ENCODE peak calls at places on chromosome 2, in nine cellular contexts. Y is upper lobe of right lung; I is central memory CD8-positive, alpha-beta T cell; X is aorta; T is Right ventricle myocardium superior; W is K562; H is activated naive CD8-positive, alpha-beta T cell treated with anti-CD3 and anti-CD28 coated beads, Interleukin-2, amount 10 ng/mL, durations not matched to agents 7 days and 5 days; P is body of pancreas; L is activated CD4-positive, alpha-beta T cell treated with anti-CD3 and anti-CD28 coated beads for 36 hours. O is an unnamed sample.

GRCh38 chr2:124967325-124967724 is 942.2 kb downstream of the CNTNAP5 start:
- ATAC-seq in Y (no peak), I (no peak), X (no peak), T (no peak), W (no peak), H (no peak), P (no peak), L (no peak), O (no peak)

GRCh38 chr2:143728498-143728897 is 599.3 kb downstream of the ARHGAP15 start:
- ATAC-seq in Y (no peak), I (peak; percentile 66), X (no peak), T (no peak), W (no peak), H (no peak), P (no peak), L (no peak), O (no peak)

GRCh38 chr2:128573531-128573930 is 254.9 kb upstream of the HS6ST1 start:
- ATAC-seq in Y (no peak), I (no peak), X (no peak), T (no peak), W (no peak), H (no peak), P (no peak), L (no peak), O (no peak)

GRCh38 chr2:239024226-239024625 is 176.3 kb downstream of the TWIST2 start:
- ATAC-seq in Y (no peak), I (no peak), X (no peak), T (no peak), W (no peak), H (no peak), P (no peak), L (no peak), O (no peak)

GRCh38 chr2:70561893-70562292 is 8.3 kb upstream of the TGFA start:
- ATAC-seq in Y (no peak), I (no peak), X (no peak), T (no peak), W (no peak), H (no peak), P (no peak), L (no peak), O (no peak)

GRCh38 chr2:88448248-88448647 is 4.2 kb downstream of the FOXI3 start:
- ATAC-seq in Y (no peak), I (no peak), X (no peak), T (no peak), W (no peak), H (no peak), P (no peak), L (no peak), O (no peak)

GRCh38 chr2:201466050-201466660 is 14.6 kb downstream of the STRADB start:
- ATAC-seq in Y (no peak), I (no peak), X (peak; percentile 76), T (peak; percentile 77), W (no peak), H (no peak), P (peak; percentile 40), L (no peak), O (no peak)

GRCh38 chr2:172288603-172289002 is 138.8 kb upstream of the ITGA6 start:
- ATAC-seq in Y (no peak), I (peak; percentile 36), X (no peak), T (no peak), W (no peak), H (no peak), P (no peak), L (peak; percentile 30), O (peak; percentile 70)

GRCh38 chr2:171939058-171939753 is 16.9 kb downstream of the HAT1 start:
- ATAC-seq in Y (no peak), I (no peak), X (no peak), T (no peak), W (no peak), H (no peak), P (no peak), L (no peak), O (no peak)